ENCODE peak calls at places on chromosomes 7 and 10, in eight cellular contexts. N, Z, J, W, A, P, S and X are unnamed samples.

GRCh38 chr7:86991844-86992243 is 67.6 kb downstream of the ELAPOR2 start:
- DNase-seq in S (no peak), A (no peak), Z (no peak), W (peak; percentile 21), J (no peak), P (no peak), N (no peak), X (peak; percentile 7)

GRCh38 chr7:135160098-135160857 is 10.2 kb downstream of the CYREN start:
- DNase-seq in J (peak; percentile 67), S (no peak), A (no peak), N (no peak), P (no peak), Z (peak; percentile 14), W (peak; percentile 52), X (no peak)

GRCh38 chr7:123570390-123571182 is 13.0 kb upstream of the NDUFA5 start:
- DNase-seq in N (no peak), A (no peak), W (no peak), P (no peak), S (no peak), J (no peak), Z (no peak), X (no peak)

GRCh38 chr10:84706431-84706830 is 378.0 kb downstream of the CCSER2 start:
- DNase-seq in P (no peak), N (no peak), S (no peak), Z (no peak), W (no peak), J (no peak), A (no peak), X (no peak)

GRCh38 chr10:131703941-131704340 is 196.9 kb upstream of the PPP2R2D start:
- DNase-seq in P (peak; percentile 13), Z (no peak), S (no peak), J (no peak), W (no peak), A (no peak), N (no peak), X (no peak)

GRCh38 chr7:1964556-1964912 is 268.2 kb downstream of the MAD1L1 start:
- DNase-seq in W (no peak), N (no peak), P (peak; percentile 9), Z (no peak), S (no peak), A (no peak), J (no peak), X (no peak)

GRCh38 chr10:13759167-13759566 is 172.4 kb downstream of the PRPF18 start:
- DNase-seq in N (no peak), A (no peak), S (no peak), J (peak; percentile 23), Z (no peak), P (no peak), W (peak; percentile 72), X (no peak)

GRCh38 chr10:8122970-8123369 is 68.5 kb downstream of the GATA3 start:
- DNase-seq in S (no peak), A (no peak), W (no peak), J (no peak), N (no peak), P (no peak), Z (no peak), X (no peak)

GRCh38 chr7:44959433-44959951 is 19.3 kb downstream of the MYO1G start:
- DNase-seq in P (no peak), J (peak; percentile 40), Z (peak; percentile 57), W (peak; percentile 4), N (no peak), A (no peak), S (no peak), X (no peak)

GRCh38 chr10:114879541-114880158 is 58.1 kb downstream of the FHIP2A start:
- DNase-seq in Z (peak; percentile 49), N (peak; percentile 17), A (peak; percentile 25), W (peak; percentile 17), J (peak; percentile 16), P (no peak), S (no peak), X (peak; percentile 42)

GRCh38 chr7:96996111-96996936 is 9.0 kb upstream of the DLX6 start:
- DNase-seq in A (no peak), N (no peak), W (no peak), S (no peak), P (no peak), Z (no peak), J (no peak), X (no peak)

GRCh38 chr7:96997512-96998032 is 7.8 kb upstream of the DLX6 start:
- DNase-seq in P (no peak), Z (no peak), S (no peak), J (no peak), W (no peak), N (no peak), A (no peak), X (no peak)

GRCh38 chr7:96995406-96996110 is 9.8 kb upstream of the DLX6 start:
- DNase-seq in Z (no peak), A (no peak), W (no peak), P (no peak), S (no peak), N (no peak), J (no peak), X (no peak)

GRCh38 chr7:96998333-96998732 is 7.0 kb upstream of the DLX6 start:
- DNase-seq in N (no peak), J (no peak), Z (no peak), P (no peak), W (no peak), S (no peak), A (no peak), X (no peak)

DNA sequence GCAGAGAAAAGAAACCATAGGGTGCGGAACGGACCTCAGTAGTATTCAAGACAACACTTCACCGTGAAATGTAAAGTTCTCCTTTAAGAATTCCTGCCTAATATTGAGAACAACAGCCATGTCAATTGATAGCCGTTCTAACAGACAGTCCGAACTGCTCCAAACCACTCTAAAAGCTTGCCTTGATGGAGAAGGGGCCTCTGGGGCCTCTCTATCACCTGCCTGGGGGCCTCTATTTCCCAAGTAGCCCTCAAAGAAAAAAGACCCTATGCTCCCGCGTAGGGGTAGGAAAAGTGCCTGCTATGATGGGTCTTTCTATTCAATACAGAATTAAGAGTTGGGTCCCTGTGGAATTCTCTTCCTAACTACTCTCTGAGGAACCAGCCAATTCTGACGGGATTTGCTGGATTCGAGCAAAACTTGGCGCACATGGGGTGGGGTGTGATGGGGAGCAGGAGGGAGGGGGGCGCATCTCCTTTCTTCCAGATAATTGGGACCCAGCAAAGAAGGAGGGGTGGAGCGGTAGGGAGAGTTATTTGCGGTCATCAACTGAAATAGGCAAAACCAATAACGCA is 8.3 kb upstream of the DLX6 start:
- DNase-seq in J (no peak), S (no peak), A (no peak), Z (no peak), P (no peak), W (no peak), N (no peak), X (no peak)
- H3K27me3 ChIP-seq in J (peaks cover 71% of the 10 kb centered on the region), S (peaks cover 79% of the 10 kb centered on the region), A (peaks cover 99% of the 10 kb centered on the region), Z (peaks cover 96% of the 10 kb centered on the region), P (peaks cover 13% of the 10 kb centered on the region), W (peaks cover 59% of the 10 kb centered on the region), N (no peaks in the 10 kb centered on the region), X (no peaks in the 10 kb centered on the region)

DNA sequence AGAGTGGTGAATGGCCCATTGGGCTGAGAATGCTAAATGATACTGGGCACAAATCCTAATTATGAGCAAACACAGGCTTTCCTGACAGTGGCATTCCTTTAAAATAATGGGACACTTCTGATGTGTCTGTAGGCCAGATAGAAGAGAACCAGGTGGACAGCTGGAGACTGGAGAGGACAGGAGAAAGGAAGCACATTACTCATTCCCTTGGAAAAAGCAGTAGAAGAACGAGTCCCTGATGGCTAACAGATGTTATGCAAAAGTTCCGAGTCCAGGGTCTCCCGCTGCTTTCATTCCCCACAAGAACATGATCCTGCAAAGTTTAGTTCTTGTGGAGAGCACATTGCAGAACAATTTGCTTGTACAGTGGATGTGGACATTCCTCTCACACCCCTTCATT is 137.7 kb downstream of the GPAM start:
- DNase-seq in J (no peak), N (no peak), W (no peak), A (no peak), S (no peak), Z (no peak), P (no peak), X (no peak)
- H3K36me3 ChIP-seq in J (no peaks in the 10 kb centered on the region), N (no peaks in the 10 kb centered on the region), W (no peaks in the 10 kb centered on the region), A (no peaks in the 10 kb centered on the region), S (no peaks in the 10 kb centered on the region), Z (no peaks in the 10 kb centered on the region), P (no peaks in the 10 kb centered on the region), X (no peaks in the 10 kb centered on the region)

GRCh38 chr10:110172155-110172554 is 35.2 kb upstream of the MXI1 start:
- DNase-seq in P (no peak), S (no peak), W (no peak), N (no peak), A (no peak), Z (peak; percentile 28), J (no peak), X (no peak)

GRCh38 chr10:110169586-110169985 is 37.8 kb upstream of the MXI1 start:
- DNase-seq in A (no peak), N (no peak), S (no peak), W (no peak), Z (no peak), P (no peak), J (no peak), X (no peak)

GRCh38 chr10:110170142-110170887 is 37.1 kb upstream of the MXI1 start:
- DNase-seq in A (no peak), N (no peak), J (no peak), S (no peak), P (no peak), Z (no peak), W (no peak), X (no peak)

GRCh38 chr10:110168601-110169481 is 38.6 kb upstream of the MXI1 start:
- DNase-seq in J (no peak), W (no peak), N (peak; percentile 50), A (peak; percentile 53), S (no peak), P (no peak), Z (no peak), X (no peak)

GRCh38 chr10:110171032-110171431 is 36.4 kb upstream of the MXI1 start:
- DNase-seq in S (no peak), A (no peak), P (no peak), Z (no peak), N (no peak), J (no peak), W (no peak), X (no peak)
- H3K27me3 ChIP-seq in S (no peaks in the 10 kb centered on the region), A (peaks cover 19% of the 10 kb centered on the region), P (no peaks in the 10 kb centered on the region), Z (peaks cover 54% of the 10 kb centered on the region), N (peaks cover 22% of the 10 kb centered on the region), J (peaks cover 54% of the 10 kb centered on the region), W (peaks cover 28% of the 10 kb centered on the region), X (peaks cover 11% of the 10 kb centered on the region)

GRCh38 chr10:20966426-20966825 is 69.3 kb upstream of the NEBL start:
- DNase-seq in N (no peak), J (no peak), A (no peak), P (no peak), S (no peak), Z (no peak), W (no peak), X (no peak)

GRCh38 chr10:20975236-20975635 is 78.1 kb upstream of the NEBL start:
- DNase-seq in W (no peak), N (no peak), A (no peak), Z (no peak), S (no peak), P (no peak), J (no peak), X (no peak)

GRCh38 chr10:20970044-20970443 is 72.9 kb upstream of the NEBL start:
- DNase-seq in J (no peak), A (no peak), S (no peak), P (no peak), N (no peak), W (peak; percentile 43), Z (peak; percentile 65), X (peak; percentile 49)

GRCh38 chr10:20971901-20972300 is 74.8 kb upstream of the NEBL start:
- DNase-seq in N (no peak), W (no peak), A (no peak), S (no peak), P (no peak), J (no peak), Z (no peak), X (no peak)

GRCh38 chr10:20970708-20971107 is 73.6 kb upstream of the NEBL start:
- DNase-seq in Z (no peak), S (no peak), W (no peak), J (no peak), P (no peak), A (no peak), N (no peak), X (no peak)
- H3K36me3 ChIP-seq in Z (no peaks in the 10 kb centered on the region), S (no peaks in the 10 kb centered on the region), W (no peaks in the 10 kb centered on the region), J (no peaks in the 10 kb centered on the region), P (no peaks in the 10 kb centered on the region), A (no peaks in the 10 kb centered on the region), N (no peaks in the 10 kb centered on the region), X (no peaks in the 10 kb centered on the region)